ENCODE peak calls at places on chromosomes 1 and 21, in nine cellular contexts. I, X, D, Y, B, V, R, P and N are unnamed samples.
A peak's percentile ranks its signal among the peaks of the same experiment; 100 is the strongest.

GRCh38 chr1:205588691-205589445 is 42.9 kb downstream of the ELK4 start:
- DNase-seq in P (peak; percentile 64), B (no peak), Y (peak; percentile 33), V (peak; percentile 83), X (peak; percentile 70), R (peak; percentile 66), I (no peak), D (no peak), N (peak; percentile 45)

GRCh38 chr1:87513971-87514660 is 185.4 kb downstream of the LMO4 start:
- DNase-seq in X (no peak), D (no peak), Y (no peak), B (no peak), I (no peak), P (no peak), V (no peak), R (no peak), N (no peak)

GRCh38 chr1:53642215-53642555 is 96.8 kb downstream of the GLIS1 start:
- DNase-seq in Y (no peak), D (no peak), B (no peak), V (no peak), R (no peak), I (no peak), X (peak; percentile 5), P (no peak), N (no peak)

GRCh38 chr1:24694380-24694843 is 50.8 kb upstream of the CLIC4 start:
- DNase-seq in V (no peak), Y (no peak), B (no peak), I (no peak), P (no peak), R (no peak), X (no peak), D (peak; percentile 62), N (no peak)

GRCh38 chr1:53680868-53681267 is 58.1 kb downstream of the GLIS1 start:
- DNase-seq in X (no peak), V (no peak), P (no peak), R (no peak), I (no peak), B (no peak), D (peak; percentile 82), Y (no peak), N (no peak)

GRCh38 chr1:210978316-210978993 is 155.5 kb downstream of the KCNH1 start:
- DNase-seq in R (no peak), X (no peak), V (no peak), P (no peak), Y (no peak), D (no peak), B (no peak), I (no peak), N (no peak)

GRCh38 chr1:161121838-161122237 is 3.9 kb downstream of the NIT1 start:
- DNase-seq in V (no peak), I (no peak), B (no peak), Y (no peak), X (no peak), P (no peak), R (no peak), D (no peak), N (peak; percentile 22)

GRCh38 chr1:65758128-65758527 is 34.6 kb upstream of the PDE4B start:
- DNase-seq in D (no peak), V (no peak), P (no peak), R (no peak), I (no peak), Y (no peak), B (no peak), X (no peak), N (no peak)

GRCh38 chr1:1554926-1555915 is 14.8 kb upstream of the TMEM240 start:
- DNase-seq in V (peak; percentile 20), D (no peak), B (no peak), X (no peak), P (no peak), Y (no peak), R (peak; percentile 48), I (no peak), N (no peak)

GRCh38 chr1:223837206-223837605 is 8.5 kb downstream of the TP53BP2 start:
- DNase-seq in X (no peak), I (no peak), R (no peak), V (no peak), D (no peak), B (no peak), Y (no peak), P (no peak), N (no peak)

GRCh38 chr1:113456967-113457366 is 66.7 kb downstream of the MAGI3 start:
- DNase-seq in D (no peak), X (no peak), I (peak; percentile 90), B (peak; percentile 80), Y (peak; percentile 86), P (no peak), R (no peak), V (peak; percentile 94), N (no peak)

GRCh38 chr21:44083631-44084291 is 23.4 kb upstream of the PWP2 start:
- DNase-seq in B (no peak), Y (no peak), P (no peak), V (peak; percentile 85), R (no peak), D (no peak), I (no peak), X (no peak), N (no peak)

GRCh38 chr1:160550572-160551034 is 27.5 kb upstream of the SLAMF6 start:
- DNase-seq in D (no peak), B (no peak), R (no peak), Y (no peak), V (no peak), X (peak; percentile 78), P (peak; percentile 81), I (no peak), N (peak; percentile 39)

GRCh38 chr1:94690033-94690712 is 130.0 kb upstream of the SLC44A3 start:
- DNase-seq in V (no peak), X (no peak), B (no peak), D (no peak), Y (no peak), P (no peak), I (no peak), R (no peak), N (no peak)

GRCh38 chr1:20282544-20282943 is 8.1 kb upstream of the VWA5B1 start:
- DNase-seq in V (no peak), Y (no peak), X (no peak), P (no peak), B (no peak), R (no peak), D (peak; percentile 35), I (no peak), N (no peak)
- TF ChIP-seq MAX in V (no peak), Y (no peak), X (no peak), P (no peak), B (no peak), R (no peak), D (no peak), I (no peak), N (no peak)

GRCh38 chr21:35982717-35983116 is 77.6 kb downstream of the SETD4 start:
- DNase-seq in D (no peak), P (no peak), R (no peak), I (no peak), Y (no peak), X (no peak), B (no peak), V (no peak), N (no peak)
- TF ChIP-seq MAX in D (no peak), P (no peak), R (no peak), I (no peak), Y (no peak), X (no peak), B (no peak), V (no peak), N (no peak)

GRCh38 chr21:32319012-32319411 is 20.4 kb downstream of the MRAP start:
- DNase-seq in P (no peak), Y (no peak), R (no peak), I (no peak), V (no peak), B (no peak), X (no peak), D (no peak), N (no peak)
- TF ChIP-seq MAX in P (no peak), Y (no peak), R (no peak), I (no peak), V (no peak), B (no peak), X (no peak), D (no peak), N (no peak)

DNA sequence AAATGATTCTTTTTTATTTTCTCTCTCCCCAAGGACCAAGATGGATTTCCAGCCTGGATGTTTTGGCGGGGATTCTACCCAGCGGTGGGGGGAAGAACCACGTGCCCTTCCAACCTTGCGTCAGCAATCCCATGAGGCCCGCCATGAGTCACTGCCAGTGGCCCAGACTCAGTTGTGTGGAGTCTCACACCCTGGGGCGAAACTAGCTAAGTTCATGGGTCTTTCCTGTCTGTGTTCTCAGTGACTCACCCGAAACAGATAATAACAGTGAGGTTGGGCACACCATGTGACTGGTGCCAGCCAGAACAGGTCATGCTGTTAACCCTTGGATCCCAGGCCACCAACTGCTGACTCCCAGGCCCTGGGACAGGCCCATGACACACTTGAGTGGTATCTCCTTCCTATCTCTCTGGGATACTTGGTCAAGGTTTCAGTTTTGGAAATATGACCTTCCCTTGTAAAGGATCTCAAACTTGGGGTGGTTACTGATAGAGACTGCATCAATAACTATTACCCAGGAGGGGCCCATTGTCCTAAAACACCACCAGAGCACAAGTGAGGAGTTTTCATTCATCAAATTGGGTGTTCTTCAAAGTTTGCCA is 98.0 kb upstream of the DUSP10 start:
- DNase-seq in B (peak; percentile 75), X (no peak), D (no peak), P (no peak), Y (peak; percentile 26), V (peak; percentile 45), R (no peak), I (peak; percentile 57), N (peak; percentile 45)
- TF ChIP-seq MAX in B (peak; percentile 98), X (no peak), D (no peak), P (no peak), Y (peak; percentile 45), V (peak; percentile 48), R (no peak), I (peak; percentile 95), N (no peak)

GRCh38 chr21:17467392-17467791 is 45.5 kb upstream of the CXADR start:
- DNase-seq in V (peak; percentile 32), B (no peak), P (no peak), X (no peak), Y (peak; percentile 27), D (no peak), R (no peak), I (no peak), N (no peak)
- TF ChIP-seq MAX in V (no peak), B (no peak), P (no peak), X (no peak), Y (no peak), D (no peak), R (no peak), I (no peak), N (no peak)